ENCODE peak calls at places on chromosomes 3 and 15, in nine cellular contexts. S is GM20000, L is endothelial cell, F is tibial artery, W is coronary artery, J is bronchial epithelial cell, M is HL-60, A is glutamatergic neuron, V is mesothelial cell of epicardium. Y is an unnamed sample.

GRCh38 chr3:69842789-69843188 is 103.5 kb downstream of the MITF start:
- DNase-seq in S (no peak), J (no peak), F (no peak), A (no peak), V (no peak), W (no peak), L (no peak), M (no peak), Y (no peak)

GRCh38 chr15:96321422-96322391 is 8.8 kb upstream of the NR2F2 start:
- DNase-seq in L (no peak), W (peak; percentile 81), V (peak; percentile 61), J (no peak), S (peak; percentile 28), F (peak; percentile 74), A (peak; percentile 51), M (no peak), Y (peak; percentile 63)

GRCh38 chr15:77497108-77497737 is 76.5 kb downstream of the HMG20A start:
- DNase-seq in J (no peak), S (no peak), M (no peak), W (no peak), V (peak; percentile 39), F (peak; percentile 86), A (no peak), L (no peak), Y (no peak)

GRCh38 chr3:186825294-186825821 is 17.2 kb upstream of the ADIPOQ start:
- DNase-seq in A (peak; percentile 56), J (peak; percentile 31), S (no peak), W (no peak), F (no peak), L (peak; percentile 22), V (peak; percentile 44), M (no peak), Y (peak; percentile 38)

GRCh38 chr3:169634618-169635236 is 28.8 kb downstream of the MECOM start:
- DNase-seq in V (no peak), J (peak; percentile 90), M (no peak), L (no peak), F (no peak), S (no peak), W (no peak), A (no peak), Y (peak; percentile 79)

GRCh38 chr3:128727485-128727884 is 1.5 kb downstream of the RAB7A start:
- DNase-seq in L (no peak), S (no peak), F (no peak), V (no peak), A (no peak), J (peak; percentile 27), W (no peak), M (no peak), Y (no peak)

GRCh38 chr15:91824256-91824655 is 29.3 kb upstream of the SLCO3A1 start:
- DNase-seq in F (no peak), A (no peak), S (no peak), V (no peak), M (no peak), J (no peak), L (no peak), W (no peak), Y (no peak)

GRCh38 chr3:125062904-125063618 is 7.3 kb upstream of the HEG1 start:
- DNase-seq in W (no peak), F (no peak), A (no peak), S (no peak), J (peak; percentile 88), M (no peak), L (no peak), V (no peak), Y (peak; percentile 65)

GRCh38 chr15:62165793-62166380 is 802 bp upstream of the C2CD4B start:
- DNase-seq in V (no peak), L (no peak), M (no peak), W (no peak), A (no peak), J (no peak), S (no peak), F (no peak), Y (no peak)

GRCh38 chr15:62163397-62163796 is 1.7 kb downstream of the C2CD4B start:
- DNase-seq in J (no peak), W (no peak), L (no peak), M (no peak), V (no peak), S (no peak), A (no peak), F (no peak), Y (no peak)

GRCh38 chr15:62164500-62165028 is 521 bp downstream of the C2CD4B start:
- DNase-seq in S (no peak), J (no peak), W (no peak), V (peak; percentile 48), L (peak; percentile 47), A (peak; percentile 44), M (no peak), F (no peak), Y (peak; percentile 47)

GRCh38 chr15:62163847-62164499 is 1.1 kb downstream of the C2CD4B start:
- DNase-seq in F (no peak), M (no peak), W (no peak), A (peak; percentile 41), S (no peak), J (no peak), L (peak; percentile 44), V (no peak), Y (peak; percentile 48)

GRCh38 chr15:62165029-62165792 is at the start of gene C2CD4B:
- DNase-seq in W (no peak), J (no peak), L (peak; percentile 73), M (no peak), V (no peak), A (peak; percentile 40), F (peak; percentile 67), S (no peak), Y (peak; percentile 97)
- TF ChIP-seq CTCF in W (no peak), J (peak; percentile 1), L (no peak), M (no peak), V (no peak), A (no peak), F (no peak), S (no peak), Y (no peak)

DNA sequence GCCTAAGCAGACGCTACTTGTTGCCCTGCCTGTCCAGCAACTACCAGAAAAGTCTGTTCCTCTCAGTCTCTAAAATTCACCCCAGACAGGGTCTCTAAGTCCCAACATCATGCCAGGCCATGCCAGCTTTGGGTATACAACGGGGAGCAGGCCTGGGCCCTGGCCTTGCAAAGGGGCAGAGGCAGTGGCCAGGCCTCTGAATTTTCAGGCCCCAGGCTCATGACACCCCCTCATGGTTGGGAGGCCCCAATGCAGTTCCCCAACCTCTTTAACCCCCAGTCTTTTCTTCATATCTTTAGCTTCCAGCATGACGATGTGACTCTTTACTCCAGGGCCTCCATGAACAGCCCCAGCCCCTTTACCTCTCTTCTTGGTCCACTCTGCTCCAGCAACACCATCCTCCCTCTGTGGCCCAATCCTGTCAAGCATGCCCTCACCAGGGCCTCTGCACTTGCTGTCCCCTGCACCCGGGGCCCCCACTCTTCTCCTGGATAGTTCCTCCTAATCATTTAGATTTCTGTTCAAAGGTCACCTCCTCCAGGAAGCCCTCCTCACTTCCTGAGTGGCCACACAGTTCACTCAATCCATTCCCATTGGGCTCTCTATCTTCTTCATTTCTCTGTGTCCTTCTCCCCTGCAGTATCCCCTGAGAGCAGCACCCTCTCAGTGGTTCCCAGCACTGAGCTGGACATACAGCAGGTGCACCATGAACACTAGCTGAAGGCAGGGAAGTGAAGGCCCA is 4.8 kb downstream of the IQSEC1 start:
- DNase-seq in F (no peak), V (no peak), S (no peak), W (no peak), L (no peak), M (no peak), J (no peak), A (no peak), Y (no peak)
- TF ChIP-seq CTCF in F (no peak), V (peak; percentile 16), S (no peak), W (no peak), L (no peak), M (no peak), J (no peak), A (no peak), Y (no peak)

GRCh38 chr15:74464897-74465296 is 3.9 kb upstream of the UBL7 start:
- DNase-seq in F (no peak), J (no peak), S (no peak), L (no peak), W (no peak), A (no peak), M (no peak), V (no peak), Y (no peak)

GRCh38 chr15:74463634-74464033 is 2.7 kb upstream of the UBL7 start:
- DNase-seq in J (no peak), V (no peak), S (no peak), F (no peak), W (no peak), M (no peak), L (no peak), A (no peak), Y (no peak)

GRCh38 chr15:74461847-74462511 is 1.0 kb upstream of the UBL7 start:
- DNase-seq in F (peak; percentile 7), W (no peak), M (no peak), J (peak; percentile 7), L (no peak), A (no peak), S (no peak), V (no peak), Y (no peak)

GRCh38 chr15:74466570-74466969 is 5.6 kb upstream of the UBL7 start:
- DNase-seq in L (no peak), S (no peak), J (no peak), F (no peak), A (no peak), W (no peak), V (no peak), M (no peak), Y (no peak)

GRCh38 chr15:74464216-74464615 is 3.3 kb upstream of the UBL7 start:
- DNase-seq in S (no peak), V (no peak), W (no peak), L (no peak), J (no peak), A (no peak), M (peak; percentile 81), F (peak; percentile 46), Y (no peak)
- TF ChIP-seq CTCF in S (no peak), V (no peak), W (no peak), L (no peak), J (no peak), A (no peak), M (no peak), F (no peak), Y (no peak)

GRCh38 chr3:143769663-143770062 is 78.6 kb downstream of the SLC9A9 start:
- DNase-seq in W (no peak), F (no peak), L (no peak), J (no peak), S (no peak), A (no peak), M (no peak), V (no peak), Y (no peak)

GRCh38 chr3:143771939-143772338 is 76.3 kb downstream of the SLC9A9 start:
- DNase-seq in M (no peak), F (no peak), J (peak; percentile 73), S (no peak), L (no peak), V (no peak), A (no peak), W (no peak), Y (no peak)

GRCh38 chr3:143775401-143775970 is 72.8 kb downstream of the SLC9A9 start:
- DNase-seq in W (no peak), L (no peak), A (no peak), V (no peak), M (peak; percentile 7), F (no peak), J (peak; percentile 47), S (peak; percentile 63), Y (no peak)

DNA sequence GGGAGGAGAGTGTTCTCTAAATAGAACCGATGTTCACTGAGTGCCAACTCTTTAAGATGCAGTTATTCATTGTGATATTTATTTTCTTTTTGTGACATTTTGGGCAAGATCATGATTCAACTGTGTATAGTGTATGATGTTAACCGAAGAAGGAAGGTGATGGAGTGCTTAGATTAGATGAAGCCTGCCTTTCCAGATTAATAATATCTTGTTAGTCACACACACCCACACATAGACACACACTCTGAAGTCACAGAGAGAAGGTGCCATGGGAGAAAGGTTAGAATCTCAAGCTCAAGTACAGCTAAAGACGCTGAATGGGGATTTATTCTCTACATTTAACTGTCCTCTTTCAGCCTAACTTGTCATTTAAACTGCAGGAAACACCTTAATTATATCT is 77.0 kb downstream of the SLC9A9 start:
- DNase-seq in M (no peak), F (no peak), A (no peak), L (no peak), S (no peak), J (peak; percentile 59), W (no peak), V (no peak), Y (no peak)
- TF ChIP-seq CTCF in M (no peak), F (no peak), A (no peak), L (no peak), S (no peak), J (no peak), W (no peak), V (no peak), Y (no peak)